ENCODE peak calls at places on chromosomes 12 and 14, in four cellular contexts. V is uterus, S is MM.1S, E is kidney. L is an unnamed sample.

GRCh38 chr14:91835920-91836843 is 31.2 kb downstream of the TC2N start:
- DNase-seq in V (peak; percentile 77), S (no peak), E (peak; percentile 95), L (peak; percentile 96)

GRCh38 chr12:92363295-92364146 is 217.9 kb upstream of the BTG1 start:
- DNase-seq in V (peak; percentile 28), S (peak; percentile 94), E (peak; percentile 74), L (no peak)

GRCh38 chr12:31323466-31324115 is 2.4 kb downstream of the SINHCAF start:
- DNase-seq in V (no peak), S (peak; percentile 12), E (peak; percentile 87), L (peak; percentile 80)

GRCh38 chr14:41146391-41146790 is 460.3 kb upstream of the LRFN5 start:
- DNase-seq in V (no peak), S (no peak), E (no peak), L (no peak)

GRCh38 chr12:84697141-84697540 is 215.5 kb downstream of the SLC6A15 start:
- DNase-seq in V (no peak), S (no peak), E (no peak), L (no peak)

GRCh38 chr14:31894351-31894750 is 182.8 kb upstream of the ARHGAP5 start:
- DNase-seq in V (no peak), S (no peak), E (no peak), L (no peak)

GRCh38 chr12:69352904-69353303 is 4.7 kb downstream of the LYZ start:
- DNase-seq in V (no peak), S (no peak), E (no peak), L (no peak)

GRCh38 chr14:105161314-105161713 is 7.3 kb downstream of the JAG2 start:
- DNase-seq in V (no peak), S (no peak), E (no peak), L (no peak)

GRCh38 chr12:123064885-123065619 is 84.6 kb downstream of the ARL6IP4 start:
- DNase-seq in V (no peak), S (no peak), E (peak; percentile 63), L (no peak)

GRCh38 chr12:18468521-18469075 is 207.3 kb downstream of the PIK3C2G start:
- DNase-seq in V (no peak), S (no peak), E (no peak), L (no peak)

GRCh38 chr14:91309756-91310280 is 65.3 kb upstream of the GPR68 start:
- DNase-seq in V (no peak), S (no peak), E (peak; percentile 58), L (no peak)

GRCh38 chr12:69129014-69129413 is 110.4 kb upstream of the CPSF6 start:
- DNase-seq in V (no peak), S (no peak), E (no peak), L (no peak)

GRCh38 chr12:71551529-71551928 is 111.9 kb downstream of the LGR5 start:
- DNase-seq in V (no peak), S (no peak), E (no peak), L (no peak)

GRCh38 chr12:80846930-80847329 is 90.8 kb downstream of the LIN7A start:
- DNase-seq in V (no peak), S (no peak), E (no peak), L (no peak)

GRCh38 chr12:65189028-65189718 is 19.8 kb downstream of the LEMD3 start:
- DNase-seq in V (no peak), S (peak; percentile 80), E (no peak), L (no peak)

GRCh38 chr14:101559624-101560533 is 1.4 kb upstream of the DIO3 start:
- DNase-seq in V (peak; percentile 70), S (no peak), E (peak; percentile 80), L (no peak)
- H3K4me3 ChIP-seq in V (peak overlapping the region; percentile 74), S (no peak overlapping the region), E (no peak overlapping the region), L (peak overlapping the region; percentile 51)

GRCh38 chr12:97713972-97714588 is 251.5 kb downstream of the RMST start:
- DNase-seq in V (no peak), S (no peak), E (no peak), L (no peak)
- H3K36me3 ChIP-seq in V (no peaks in the 10 kb centered on the region), S (no peaks in the 10 kb centered on the region), E (no peaks in the 10 kb centered on the region), L (no peaks in the 10 kb centered on the region)

GRCh38 chr14:89474464-89474863 is 57.4 kb upstream of the FOXN3 start:
- DNase-seq in V (no peak), S (no peak), E (no peak), L (no peak)

GRCh38 chr14:89473979-89474378 is 56.9 kb upstream of the FOXN3 start:
- DNase-seq in V (no peak), S (no peak), E (no peak), L (no peak)

GRCh38 chr14:89476515-89476914 is 59.5 kb upstream of the FOXN3 start:
- DNase-seq in V (no peak), S (no peak), E (no peak), L (no peak)

GRCh38 chr14:89477391-89477790 is 60.4 kb upstream of the FOXN3 start:
- DNase-seq in V (no peak), S (no peak), E (no peak), L (no peak)

DNA sequence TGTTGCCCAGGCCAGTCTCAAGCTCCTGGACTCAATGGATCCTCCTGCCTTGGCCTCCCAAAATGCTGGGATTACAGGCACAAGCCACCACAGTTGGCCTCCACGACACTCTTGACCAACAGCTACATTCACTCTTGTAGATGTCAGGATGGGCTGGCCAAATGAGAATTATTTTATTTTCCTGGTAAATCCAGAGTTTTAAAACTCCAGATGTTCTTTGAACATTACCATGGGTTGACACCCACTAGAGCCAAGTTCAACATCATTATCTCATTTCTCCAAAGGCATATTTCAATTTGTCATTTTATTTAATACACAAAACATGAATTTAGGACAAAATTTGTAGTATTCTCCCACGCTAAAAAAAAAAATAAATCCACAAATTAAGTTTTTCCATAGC is 56.5 kb upstream of the FOXN3 start:
- DNase-seq in V (no peak), S (no peak), E (no peak), L (no peak)
- H3K4me3 ChIP-seq in V (no peak overlapping the region), S (no peak overlapping the region), E (no peak overlapping the region), L (no peak overlapping the region)

GRCh38 chr12:95253386-95253785 is 35.8 kb downstream of the VEZT start:
- DNase-seq in V (no peak), S (no peak), E (no peak), L (no peak)
- H3K36me3 ChIP-seq in V (no peaks in the 10 kb centered on the region), S (peaks cover 3% of the 10 kb centered on the region), E (peaks cover 14% of the 10 kb centered on the region), L (peaks cover 64% of the 10 kb centered on the region)

GRCh38 chr14:94128216-94128839 is 1.1 kb downstream of the IFI27L2 start:
- DNase-seq in V (no peak), S (no peak), E (no peak), L (no peak)
- H3K4me3 ChIP-seq in V (no peak overlapping the region), S (peak overlapping the region; percentile 71), E (no peak overlapping the region), L (no peak overlapping the region)

DNA sequence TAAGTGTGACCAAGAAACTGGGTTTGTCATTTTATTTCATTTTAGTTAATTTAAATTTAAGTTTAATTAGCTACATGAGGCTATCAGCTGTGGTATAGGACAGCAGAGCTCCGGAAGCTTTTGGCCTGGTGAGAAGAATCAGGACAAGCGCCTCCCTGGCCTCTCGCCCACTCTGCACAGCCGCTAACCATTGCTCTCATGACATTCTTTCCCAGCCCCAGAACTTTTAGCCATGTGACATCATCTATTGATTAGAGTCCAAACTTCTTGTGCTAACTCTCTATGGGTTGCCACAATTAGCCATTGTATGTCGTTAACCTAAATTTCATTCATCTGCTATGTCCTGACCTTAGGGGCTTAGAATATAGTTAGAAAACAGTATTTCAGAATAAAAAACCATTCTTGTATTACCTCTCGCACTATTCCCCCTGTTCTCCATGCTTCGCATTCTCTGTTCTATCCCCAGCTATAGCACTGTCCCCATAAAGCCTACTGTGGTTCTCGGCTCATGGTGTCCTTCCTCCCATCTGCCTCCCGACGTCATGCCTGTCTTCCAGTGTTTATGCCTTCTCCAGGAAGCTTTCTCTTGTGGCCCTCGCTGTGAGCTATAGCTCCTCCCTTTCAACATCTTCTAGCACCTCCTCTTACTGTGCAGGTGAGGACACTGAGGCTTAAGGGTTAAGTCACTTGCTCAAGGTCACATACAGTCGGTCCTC is 23.5 kb downstream of the SSH1 start:
- DNase-seq in V (peak; percentile 57), S (no peak), E (peak; percentile 86), L (no peak)
- H3K36me3 ChIP-seq in V (no peaks in the 10 kb centered on the region), S (no peaks in the 10 kb centered on the region), E (peaks cover 24% of the 10 kb centered on the region), L (peaks cover 23% of the 10 kb centered on the region)

DNA sequence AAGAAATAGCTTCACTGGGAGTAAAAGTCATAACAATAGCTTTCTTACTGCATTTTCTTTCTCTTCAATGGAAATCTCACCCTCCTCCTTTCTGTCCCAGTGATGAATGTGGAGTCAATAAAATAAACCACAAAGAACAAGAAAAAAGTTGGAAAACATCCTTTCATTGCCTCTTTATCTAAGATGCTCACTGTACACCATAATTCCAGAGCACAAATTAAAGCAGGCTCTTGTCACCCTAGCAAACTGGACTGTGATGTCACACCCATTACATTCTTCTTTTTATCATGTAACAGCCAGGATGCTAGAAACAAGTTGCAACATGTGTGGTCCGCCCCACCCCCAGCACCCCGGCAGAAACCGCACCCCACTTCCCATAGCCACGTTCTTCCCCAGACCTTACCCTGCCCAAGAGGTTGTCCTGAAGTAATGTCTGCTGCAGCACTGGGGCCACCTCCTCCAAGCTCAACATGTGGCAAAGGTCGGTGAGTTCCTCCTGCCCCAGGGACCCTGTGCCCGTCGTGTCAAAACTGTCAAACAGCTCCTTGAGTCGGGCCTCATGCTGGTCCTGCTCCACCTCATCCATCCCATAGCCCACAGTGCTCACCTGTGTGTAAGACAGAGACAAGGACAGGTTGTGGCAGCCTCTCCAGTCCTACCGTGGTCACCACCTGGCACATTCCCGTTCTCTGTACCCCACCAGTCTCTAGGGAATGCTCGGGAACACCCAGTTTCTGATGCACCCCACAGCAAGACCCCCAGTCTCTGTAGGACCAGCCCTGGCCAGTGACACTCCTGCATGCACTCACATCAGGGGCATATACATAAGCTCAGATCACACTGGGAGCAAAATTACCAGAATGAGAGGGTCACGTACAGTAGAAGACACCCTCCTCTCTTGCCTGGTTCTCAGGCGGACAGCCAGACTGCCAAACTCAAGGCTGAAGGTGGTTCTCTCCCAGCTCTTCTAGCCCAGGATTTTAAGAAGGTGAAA is 9.2 kb downstream of the NIN start:
- DNase-seq in V (no peak), S (no peak), E (no peak), L (peak; percentile 76)
- H3K4me3 ChIP-seq in V (no peak overlapping the region), S (no peak overlapping the region), E (no peak overlapping the region), L (no peak overlapping the region)

DNA sequence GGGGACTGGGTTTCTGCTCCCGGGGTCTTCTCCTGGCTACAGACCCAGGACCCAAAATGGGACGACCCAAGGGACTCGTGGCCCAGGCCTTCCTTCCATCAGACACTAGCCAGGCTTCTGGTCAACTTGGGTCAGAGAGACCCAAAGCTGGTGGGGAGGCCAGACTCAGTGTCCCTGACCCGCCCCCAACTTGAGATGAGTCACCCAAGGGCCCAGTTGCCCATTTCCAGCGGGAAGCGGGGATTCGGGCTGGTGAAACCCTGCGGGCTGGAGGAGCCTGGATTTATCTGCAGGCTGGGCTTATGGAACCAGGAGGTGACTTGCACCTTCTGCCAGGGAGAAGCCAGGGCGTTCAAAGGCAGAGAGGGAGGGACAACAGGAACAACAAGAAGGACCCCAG is 81.5 kb downstream of the RFLNA start:
- DNase-seq in V (no peak), S (no peak), E (no peak), L (no peak)
- H3K36me3 ChIP-seq in V (no peaks in the 10 kb centered on the region), S (no peaks in the 10 kb centered on the region), E (peaks cover 42% of the 10 kb centered on the region), L (peaks cover 70% of the 10 kb centered on the region)

GRCh38 chr12:53754196-53754595 is 2.4 kb upstream of the CISTR start:
- DNase-seq in V (no peak), S (no peak), E (no peak), L (no peak)
- H3K4me3 ChIP-seq in V (no peak overlapping the region), S (no peak overlapping the region), E (no peak overlapping the region), L (no peak overlapping the region)

L was measured in upper lobe of right lung.